ENCODE peak calls at places on chromosome X, in seven cellular contexts. Z is GM12865, R is cardiac muscle cell, I is A549, W is fibroblast of lung, C is body of pancreas, P is fibroblast of pulmonary artery. F is an unnamed sample.
A peak's percentile ranks its signal among the peaks of the same experiment; 100 is the strongest.

GRCh38 chrX:108245462-108245861 is 153.9 kb downstream of the ATG4A start:
- DNase-seq in Z (peak; percentile 1), R (no peak), I (no peak), W (no peak), C (no peak), P (no peak), F (no peak)

GRCh38 chrX:93985621-93986020 is 311.6 kb downstream of the FAM133A start:
- DNase-seq in Z (no peak), R (no peak), I (no peak), W (no peak), C (no peak), P (no peak), F (no peak)

GRCh38 chrX:15744181-15744867 is 6.3 kb downstream of the CA5B start:
- DNase-seq in Z (no peak), R (peak; percentile 30), I (no peak), W (no peak), C (peak; percentile 51), P (peak; percentile 34), F (no peak)

GRCh38 chrX:11430266-11430665 is 137.1 kb downstream of the AMELX start:
- DNase-seq in Z (no peak), R (no peak), I (no peak), W (no peak), C (no peak), P (no peak), F (no peak)

GRCh38 chrX:38805294-38806053 is 4.2 kb downstream of the MID1IP1 start:
- DNase-seq in Z (peak; percentile 70), R (peak; percentile 87), I (peak; percentile 21), W (peak; percentile 87), C (peak; percentile 74), P (peak; percentile 85), F (peak; percentile 87)

GRCh38 chrX:100685284-100685996 is 41.4 kb downstream of the SRPX2 start:
- DNase-seq in Z (peak; percentile 81), R (peak; percentile 84), I (peak; percentile 55), W (peak; percentile 82), C (peak; percentile 75), P (peak; percentile 86), F (no peak)

GRCh38 chrX:40449956-40450701 is 130.6 kb upstream of the ATP6AP2 start:
- DNase-seq in Z (no peak), R (no peak), I (no peak), W (no peak), C (no peak), P (no peak), F (no peak)

GRCh38 chrX:75278991-75279390 is 5.1 kb downstream of the UPRT start:
- DNase-seq in Z (no peak), R (no peak), I (no peak), W (no peak), C (no peak), P (no peak), F (no peak)

GRCh38 chrX:13000311-13000811 is 25.5 kb downstream of the TMSB4X start:
- DNase-seq in Z (peak; percentile 82), R (no peak), I (no peak), W (no peak), C (no peak), P (no peak), F (peak; percentile 34)

GRCh38 chrX:38249965-38250364 is 29.3 kb upstream of the SRPX start:
- DNase-seq in Z (no peak), R (peak; percentile 57), I (no peak), W (peak; percentile 73), C (no peak), P (peak; percentile 42), F (no peak)

GRCh38 chrX:10077425-10078188 is 79.2 kb upstream of the CLCN4 start:
- DNase-seq in Z (no peak), R (no peak), I (no peak), W (peak; percentile 37), C (no peak), P (no peak), F (no peak)

DNA sequence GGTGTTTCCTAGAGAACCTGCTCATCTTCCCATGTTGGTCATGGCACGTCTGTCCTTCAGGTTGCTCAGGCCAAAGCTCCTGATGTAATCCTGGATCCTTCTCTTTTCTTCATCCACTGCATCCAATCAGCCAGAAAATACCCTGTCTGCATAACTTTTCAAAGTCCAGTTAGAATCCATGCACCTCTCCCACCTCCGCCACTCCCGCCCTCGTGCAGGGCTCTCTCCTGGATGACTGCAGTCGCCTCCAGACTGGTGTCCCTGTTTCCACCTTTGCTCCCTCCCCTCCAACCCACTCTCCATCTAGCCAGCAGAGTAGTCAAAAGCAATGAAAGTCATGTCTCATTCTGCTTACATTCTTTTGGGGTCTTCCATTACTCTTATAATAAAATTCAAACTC is 16.0 kb downstream of the CNGA2 start:
- DNase-seq in Z (no peak), R (no peak), I (no peak), W (no peak), C (no peak), P (no peak), F (no peak)
- H3K4me3 ChIP-seq in Z (no peak overlapping the region), R (no peak overlapping the region), I (no peak overlapping the region), W (no peak overlapping the region), C (no peak overlapping the region), P (no peak overlapping the region), F (no peak overlapping the region)

DNA sequence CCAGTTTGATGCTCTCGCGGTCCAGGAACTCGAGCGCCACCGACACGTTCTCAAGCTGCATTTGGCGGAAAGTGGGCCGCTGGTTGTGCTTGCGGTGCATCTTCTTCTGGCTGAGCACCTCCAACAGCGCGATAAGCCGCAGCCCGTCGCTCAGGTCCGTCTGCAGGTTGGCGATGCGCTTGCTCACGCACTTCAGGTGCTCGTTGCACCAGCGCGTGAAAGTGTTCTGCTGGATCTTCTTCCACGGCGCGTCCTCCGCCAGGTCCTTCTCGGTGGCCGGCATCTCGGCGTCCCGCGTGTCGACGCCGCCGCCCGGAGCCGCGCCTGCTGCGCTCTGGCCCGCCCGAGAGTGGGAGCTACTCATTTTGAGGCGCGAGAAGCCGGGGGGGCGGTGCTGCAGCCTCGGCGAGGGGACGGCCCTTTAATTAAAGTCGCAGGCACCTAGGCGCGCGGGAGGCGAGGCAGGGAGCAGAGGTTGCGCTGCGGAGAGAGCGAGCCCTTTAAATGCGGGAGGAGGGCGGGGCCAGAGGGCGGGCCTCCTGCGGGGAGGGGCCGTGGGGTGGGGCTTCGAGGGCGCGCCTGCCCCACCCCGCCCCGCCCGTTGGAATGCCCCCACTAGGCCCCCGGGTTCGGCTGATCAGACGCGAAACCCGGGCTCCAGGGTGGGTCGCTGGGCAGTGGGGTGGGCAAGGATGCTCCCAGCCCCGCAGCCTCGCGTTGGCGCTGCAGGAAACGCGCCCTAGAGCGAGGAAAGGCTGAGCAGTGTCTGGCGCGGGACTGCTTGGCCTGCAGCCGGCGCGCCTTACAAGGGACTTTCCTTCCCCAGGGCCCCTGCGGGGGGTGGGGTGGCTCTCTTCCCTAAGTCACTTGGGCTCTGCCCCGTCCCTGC is 3.3 kb downstream of the FLNA start:
- DNase-seq in Z (peak; percentile 95), R (peak; percentile 95), I (peak; percentile 70), W (peak; percentile 93), C (peak; percentile 88), P (peak; percentile 93), F (peak; percentile 97)
- TF ChIP-seq CTCF in Z (no peak), R (no peak), I (no peak), W (no peak), C (peak; percentile 16), P (no peak), F (no peak)

DNA sequence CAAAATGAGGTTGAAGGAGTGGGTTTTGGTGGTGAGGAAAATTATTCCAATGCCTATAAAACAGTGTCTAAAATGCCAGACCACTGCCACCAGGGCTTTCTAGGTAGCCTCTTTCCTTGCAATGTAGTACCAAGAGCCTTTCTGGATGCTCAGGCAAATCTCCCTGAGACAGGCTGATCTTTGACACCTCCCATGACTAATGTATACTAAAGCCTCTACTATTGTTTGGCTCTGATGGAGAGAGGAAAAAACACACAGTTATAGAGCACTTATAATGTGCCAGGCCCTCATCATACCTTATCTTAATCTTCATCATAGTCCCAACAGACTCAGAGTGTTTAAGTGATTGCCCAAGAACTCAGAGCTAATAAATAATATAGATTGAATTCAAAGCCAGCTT is 5.8 kb downstream of the MTMR8 start:
- DNase-seq in Z (no peak), R (no peak), I (no peak), W (no peak), C (no peak), P (no peak), F (no peak)
- H3K4me3 ChIP-seq in Z (no peak overlapping the region), R (no peak overlapping the region), I (no peak overlapping the region), W (no peak overlapping the region), C (no peak overlapping the region), P (no peak overlapping the region), F (no peak overlapping the region)

GRCh38 chrX:1551959-1552546 is 15.1 kb upstream of the P2RY8 start:
- DNase-seq in Z (no peak), R (no peak), I (no peak), W (no peak), C (no peak), P (no peak), F (no peak)
- TF ChIP-seq CTCF in Z (no peak), R (no peak), I (no peak), W (no peak), C (no peak), P (no peak), F (no peak)

DNA sequence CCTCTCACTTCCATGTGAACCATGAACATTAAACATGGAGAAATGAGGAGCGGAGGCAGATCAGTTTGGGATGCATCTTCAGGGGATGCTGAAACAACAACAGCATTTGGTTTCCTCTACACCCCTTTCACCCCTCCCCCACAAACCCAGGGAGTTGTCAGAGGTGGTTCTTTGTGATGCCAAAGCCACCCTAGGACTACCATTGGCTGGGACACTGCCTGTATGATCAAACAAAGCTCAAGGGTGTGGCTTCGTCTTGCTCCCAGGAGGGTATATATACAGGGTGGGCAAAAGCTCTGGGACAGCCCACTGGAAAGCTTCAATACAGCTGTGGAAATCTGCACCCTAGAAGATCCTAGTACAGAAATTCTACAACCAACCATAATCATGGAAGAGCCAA is at the start of gene SPANXN4:
- DNase-seq in Z (no peak), R (no peak), I (no peak), W (no peak), C (no peak), P (no peak), F (no peak)
- H3K4me3 ChIP-seq in Z (no peak within 1 kb of the TSS), R (no peak within 1 kb of the TSS), I (no peak within 1 kb of the TSS), W (no peak within 1 kb of the TSS), C (no peak within 1 kb of the TSS), P (no peak within 1 kb of the TSS), F (no peak within 1 kb of the TSS)

GRCh38 chrX:119692241-119693031 is 532 bp downstream of the SEPTIN6 start:
- DNase-seq in Z (peak; percentile 64), R (peak; percentile 54), I (peak; percentile 47), W (peak; percentile 74), C (no peak), P (peak; percentile 62), F (no peak)

GRCh38 chrX:119690921-119691716 is 1.8 kb downstream of the SEPTIN6 start:
- DNase-seq in Z (peak; percentile 60), R (peak; percentile 70), I (no peak), W (peak; percentile 42), C (no peak), P (peak; percentile 67), F (no peak)

GRCh38 chrX:119694601-119695534 is 1.9 kb upstream of the SEPTIN6 start:
- DNase-seq in Z (no peak), R (no peak), I (no peak), W (no peak), C (no peak), P (no peak), F (no peak)

GRCh38 chrX:119693996-119694451 is 1.1 kb upstream of the SEPTIN6 start:
- DNase-seq in Z (no peak), R (no peak), I (no peak), W (no peak), C (no peak), P (no peak), F (no peak)

GRCh38 chrX:119693032-119693995 is at the start of gene SEPTIN6:
- DNase-seq in Z (peak; percentile 94), R (peak; percentile 79), I (peak; percentile 49), W (peak; percentile 58), C (peak; percentile 52), P (peak; percentile 69), F (peak; percentile 76)
- TF ChIP-seq CTCF in Z (peak; percentile 13), R (no peak), I (no peak), W (no peak), C (peak; percentile 16), P (no peak), F (no peak)

GRCh38 chrX:2707334-2707760 is 16.3 kb downstream of the CD99 start:
- DNase-seq in Z (peak; percentile 88), R (peak; percentile 67), I (peak; percentile 83), W (peak; percentile 86), C (peak; percentile 32), P (peak; percentile 84), F (peak; percentile 81)
- H3K4me3 ChIP-seq in Z (no peak overlapping the region), R (no peak overlapping the region), I (peak overlapping the region; percentile 2), W (peak overlapping the region; percentile 7), C (no peak overlapping the region), P (no peak overlapping the region), F (no peak overlapping the region)